ENCODE peak calls at places on chromosome 1, in five cellular contexts. T is AG09309, R is HFFc6, S is hepatocyte, J is Caco-2. Q is an unnamed sample.
A peak's percentile ranks its signal among the peaks of the same experiment; 100 is the strongest.

GRCh38 chr1:67679691-67680090 is 5.3 kb upstream of the GADD45A start:
- DNase-seq in T (no peak), R (peak; percentile 67), S (no peak), J (no peak), Q (no peak)

GRCh38 chr1:33966346-33967141 is 102.7 kb downstream of the HMGB4 start:
- DNase-seq in T (peak; percentile 93), R (no peak), S (no peak), J (no peak), Q (no peak)

GRCh38 chr1:86067626-86068025 is 88.9 kb downstream of the COL24A1 start:
- DNase-seq in T (no peak), R (no peak), S (no peak), J (no peak), Q (no peak)

GRCh38 chr1:203153989-203154821 is 21.4 kb downstream of the MYBPH start:
- DNase-seq in T (no peak), R (peak; percentile 79), S (no peak), J (no peak), Q (no peak)

GRCh38 chr1:117095237-117095636 is 26.3 kb downstream of the TRIM45 start:
- DNase-seq in T (peak; percentile 71), R (peak; percentile 73), S (no peak), J (no peak), Q (no peak)

GRCh38 chr1:156247460-156248322 is at the start of gene PAQR6:
- DNase-seq in T (no peak), R (no peak), S (no peak), J (no peak), Q (no peak)

GRCh38 chr1:58886611-58887010 is 102.8 kb upstream of the JUN start:
- DNase-seq in T (no peak), R (no peak), S (no peak), J (no peak), Q (no peak)

GRCh38 chr1:34057751-34058150 is 107.3 kb downstream of the CSMD2 start:
- DNase-seq in T (no peak), R (no peak), S (no peak), J (no peak), Q (no peak)

GRCh38 chr1:69976896-69977295 is 228.5 kb downstream of the LRRC40 start:
- DNase-seq in T (no peak), R (no peak), S (no peak), J (no peak), Q (no peak)

GRCh38 chr1:25666437-25666836 is 49.8 kb downstream of the MAN1C1 start:
- DNase-seq in T (no peak), R (no peak), S (no peak), J (no peak), Q (no peak)

GRCh38 chr1:30704765-30705509 is 18.4 kb downstream of the MATN1 start:
- DNase-seq in T (no peak), R (no peak), S (no peak), J (no peak), Q (no peak)

GRCh38 chr1:66269222-66269621 is 264.7 kb upstream of the SGIP1 start:
- DNase-seq in T (no peak), R (no peak), S (no peak), J (no peak), Q (no peak)

GRCh38 chr1:241408170-241408569 is 51.2 kb upstream of the RGS7 start:
- DNase-seq in T (no peak), R (peak; percentile 31), S (peak; percentile 21), J (peak; percentile 4), Q (no peak)

GRCh38 chr1:241443561-241443960 is 76.0 kb downstream of the FH start:
- DNase-seq in T (no peak), R (no peak), S (no peak), J (no peak), Q (no peak)

GRCh38 chr1:4402032-4402431 is 252.4 kb upstream of the AJAP1 start:
- DNase-seq in T (no peak), R (no peak), S (no peak), J (no peak), Q (no peak)

GRCh38 chr1:177328251-177328650 is 157.5 kb downstream of the BRINP2 start:
- DNase-seq in T (no peak), R (no peak), S (no peak), J (no peak), Q (no peak)

GRCh38 chr1:63557365-63557987 is 34.2 kb downstream of the EFCAB7 start:
- DNase-seq in T (no peak), R (peak; percentile 42), S (peak; percentile 55), J (peak; percentile 40), Q (no peak)

GRCh38 chr1:14568716-14569115 is 29.8 kb upstream of the KAZN start:
- DNase-seq in T (no peak), R (no peak), S (no peak), J (no peak), Q (no peak)

GRCh38 chr1:14570514-14570913 is 28.0 kb upstream of the KAZN start:
- DNase-seq in T (no peak), R (no peak), S (no peak), J (no peak), Q (no peak)

GRCh38 chr1:14567903-14568302 is 30.6 kb upstream of the KAZN start:
- DNase-seq in T (no peak), R (no peak), S (no peak), J (no peak), Q (no peak)

GRCh38 chr1:14565076-14565475 is 33.4 kb upstream of the KAZN start:
- DNase-seq in T (no peak), R (no peak), S (no peak), J (no peak), Q (no peak)

GRCh38 chr1:14567056-14567455 is 31.4 kb upstream of the KAZN start:
- DNase-seq in T (no peak), R (no peak), S (no peak), J (no peak), Q (no peak)
- TF ChIP-seq CTCF in T (no peak), R (peak; percentile 12), S (no peak), J (no peak), Q (peak; percentile 33)

GRCh38 chr1:2921970-2922686 is 99.1 kb upstream of the ACTRT2 start:
- DNase-seq in T (no peak), R (no peak), S (no peak), J (peak; percentile 26), Q (no peak)
- TF ChIP-seq CTCF in T (peak; percentile 7), R (peak; percentile 35), S (no peak), J (peak; percentile 70), Q (peak; percentile 32)

GRCh38 chr1:22052115-22053017 is at the start of gene CDC42:
- DNase-seq in T (peak; percentile 73), R (peak; percentile 96), S (peak; percentile 98), J (peak; percentile 98), Q (peak; percentile 56)

GRCh38 chr1:22051607-22052114 is 848 bp upstream of the CDC42 start:
- DNase-seq in T (no peak), R (no peak), S (no peak), J (no peak), Q (no peak)

GRCh38 chr1:22053861-22054770 is 1.6 kb downstream of the CDC42 start:
- DNase-seq in T (no peak), R (no peak), S (no peak), J (no peak), Q (no peak)

GRCh38 chr1:22055463-22055862 is 3.0 kb downstream of the CDC42 start:
- DNase-seq in T (no peak), R (no peak), S (no peak), J (no peak), Q (no peak)

DNA sequence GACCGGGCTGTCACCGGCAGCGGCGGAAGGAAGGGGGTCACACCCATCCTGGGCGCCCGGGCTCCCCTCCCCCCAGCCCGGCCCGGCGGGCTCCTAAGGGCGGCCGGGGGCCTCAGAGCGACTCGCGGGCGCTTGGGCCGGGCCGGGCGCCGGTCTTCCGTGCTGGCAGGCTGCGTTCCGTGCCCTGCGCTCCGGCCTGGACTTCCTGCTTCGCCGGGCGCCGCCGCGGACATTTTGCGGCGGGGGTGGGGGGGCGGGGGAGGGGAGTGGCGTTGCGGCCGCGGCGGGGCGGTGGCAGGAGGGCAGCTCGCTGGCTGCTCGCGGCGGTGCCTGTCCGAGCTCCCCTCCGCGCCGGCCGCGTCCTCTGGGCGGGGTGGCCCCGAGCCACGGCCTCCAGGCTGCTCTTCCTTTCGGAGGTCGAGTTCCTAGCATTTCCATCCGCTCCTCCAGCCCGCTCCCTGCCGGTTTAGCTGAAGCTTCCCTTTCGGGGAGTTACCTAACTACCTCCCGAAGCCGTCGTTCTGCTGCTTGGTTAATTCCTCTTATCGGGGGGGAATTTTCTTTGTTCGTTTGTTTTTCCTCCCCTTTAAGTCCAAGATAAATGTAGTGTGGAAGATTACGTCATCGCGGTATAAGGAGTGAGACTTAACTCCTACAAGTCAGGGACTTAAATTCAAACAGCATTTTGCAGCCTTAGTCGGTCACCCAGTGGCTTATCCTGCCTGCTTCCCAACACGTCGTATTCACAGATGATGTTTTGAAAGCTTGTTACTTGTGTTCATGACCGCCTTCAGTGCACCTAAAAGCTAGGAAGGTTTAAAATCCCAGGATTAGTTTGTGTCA is 730 bp downstream of the CDC42 start:
- DNase-seq in T (no peak), R (peak; percentile 65), S (peak; percentile 87), J (peak; percentile 80), Q (no peak)
- TF ChIP-seq CTCF in T (no peak), R (no peak), S (no peak), J (no peak), Q (no peak)

DNA sequence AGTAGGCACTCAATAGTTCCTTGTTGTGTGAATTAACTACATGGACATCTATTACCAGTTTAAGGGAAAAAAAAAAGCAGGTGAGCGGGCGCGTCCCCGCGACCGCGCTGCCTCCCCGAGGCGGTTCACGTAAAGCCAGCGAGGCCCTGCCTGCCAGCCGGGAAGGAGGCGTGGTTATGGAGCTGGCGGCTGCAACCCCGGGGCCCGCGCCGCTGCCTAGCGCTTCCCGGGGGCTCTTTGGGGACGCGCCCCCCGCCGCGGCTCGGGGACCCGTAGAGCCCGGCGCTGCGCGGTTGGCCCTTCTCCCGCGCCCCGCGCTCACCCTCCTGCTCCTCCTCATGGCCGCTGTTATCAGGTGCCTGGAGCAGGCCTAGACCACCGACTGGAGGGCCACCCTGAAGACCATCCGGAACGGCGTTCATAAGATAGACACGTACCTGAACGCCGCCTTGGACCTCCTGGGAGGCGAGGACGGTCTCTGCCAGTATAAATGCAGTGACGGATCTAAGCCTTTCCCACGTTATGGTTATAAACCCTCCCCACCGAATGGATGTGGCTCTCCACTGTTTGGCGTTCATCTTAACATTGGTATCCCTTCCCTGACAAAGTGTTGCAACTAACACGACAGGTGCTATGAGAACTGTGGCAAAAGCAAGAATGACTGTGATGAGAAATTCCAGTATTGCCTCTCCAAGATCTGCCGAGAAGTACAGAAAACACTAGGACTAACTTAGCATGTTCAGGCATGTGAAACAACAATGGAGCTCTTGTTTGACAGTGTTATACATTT is 2.6 kb upstream of the CC2D1B start:
- DNase-seq in T (no peak), R (no peak), S (peak; percentile 87), J (peak; percentile 81), Q (no peak)
- TF ChIP-seq CTCF in T (no peak), R (peak; percentile 14), S (peak; percentile 22), J (no peak), Q (no peak)

Q was measured in D721Med.